ENCODE peak calls at places on chromosomes 11 and 22, in eight cellular contexts. One of them, this sample, is unnamed.

GRCh38 chr11:71977743-71978418 is 20.8 kb upstream of the IL18BP start:
- DNase-seq in GM12865: peak
- DNase-seq in A549: peak
- DNase-seq in dorsolateral prefrontal cortex: no peak
- DNase-seq in fibroblast of lung: peak
- DNase-seq in GM23338: peak
- DNase-seq in fibroblast of mammary gland: peak
- DNase-seq in astrocyte of the cerebellum: peak
- DNase-seq in this sample: no peak

GRCh38 chr11:46640034-46640788 is 22.9 kb downstream of the ATG13 start:
- DNase-seq in GM12865: no peak
- DNase-seq in A549: no peak
- DNase-seq in dorsolateral prefrontal cortex: no peak
- DNase-seq in fibroblast of lung: no peak
- DNase-seq in GM23338: no peak
- DNase-seq in fibroblast of mammary gland: no peak
- DNase-seq in astrocyte of the cerebellum: no peak
- DNase-seq in this sample: no peak

GRCh38 chr11:68311155-68312116 is 955 bp upstream of the LRP5 start:
- DNase-seq in GM12865: no peak
- DNase-seq in A549: no peak
- DNase-seq in dorsolateral prefrontal cortex: no peak
- DNase-seq in fibroblast of lung: no peak
- DNase-seq in GM23338: peak
- DNase-seq in fibroblast of mammary gland: no peak
- DNase-seq in astrocyte of the cerebellum: no peak
- DNase-seq in this sample: no peak

GRCh38 chr11:111360150-111361043 is 18.7 kb downstream of the POU2AF1 start:
- DNase-seq in GM12865: peak
- DNase-seq in A549: no peak
- DNase-seq in dorsolateral prefrontal cortex: no peak
- DNase-seq in fibroblast of lung: no peak
- DNase-seq in GM23338: no peak
- DNase-seq in fibroblast of mammary gland: no peak
- DNase-seq in astrocyte of the cerebellum: no peak
- DNase-seq in this sample: no peak

GRCh38 chr22:36221799-36222751 is 17.3 kb downstream of the APOL2 start:
- DNase-seq in GM12865: peak
- DNase-seq in A549: peak
- DNase-seq in dorsolateral prefrontal cortex: no peak
- DNase-seq in fibroblast of lung: peak
- DNase-seq in GM23338: peak
- DNase-seq in fibroblast of mammary gland: peak
- DNase-seq in astrocyte of the cerebellum: no peak
- DNase-seq in this sample: peak

GRCh38 chr11:129317564-129317963 is 58.1 kb upstream of the BARX2 start:
- DNase-seq in GM12865: no peak
- DNase-seq in A549: no peak
- DNase-seq in dorsolateral prefrontal cortex: no peak
- DNase-seq in fibroblast of lung: no peak
- DNase-seq in GM23338: no peak
- DNase-seq in fibroblast of mammary gland: no peak
- DNase-seq in astrocyte of the cerebellum: no peak
- DNase-seq in this sample: no peak

GRCh38 chr11:117146521-117146920 is 2.4 kb downstream of the PAFAH1B2 start:
- DNase-seq in GM12865: no peak
- DNase-seq in A549: no peak
- DNase-seq in dorsolateral prefrontal cortex: no peak
- DNase-seq in fibroblast of lung: peak
- DNase-seq in GM23338: no peak
- DNase-seq in fibroblast of mammary gland: peak
- DNase-seq in astrocyte of the cerebellum: no peak
- DNase-seq in this sample: no peak

GRCh38 chr11:61694971-61695706 is 14.9 kb downstream of the DAGLA start:
- DNase-seq in GM12865: no peak
- DNase-seq in A549: no peak
- DNase-seq in dorsolateral prefrontal cortex: no peak
- DNase-seq in fibroblast of lung: no peak
- DNase-seq in GM23338: peak
- DNase-seq in fibroblast of mammary gland: no peak
- DNase-seq in astrocyte of the cerebellum: no peak
- DNase-seq in this sample: peak

GRCh38 chr11:72683782-72684200 is 9.6 kb upstream of the PDE2A start:
- DNase-seq in GM12865: peak
- DNase-seq in A549: peak
- DNase-seq in dorsolateral prefrontal cortex: peak
- DNase-seq in fibroblast of lung: peak
- DNase-seq in GM23338: peak
- DNase-seq in fibroblast of mammary gland: peak
- DNase-seq in astrocyte of the cerebellum: no peak
- DNase-seq in this sample: peak

GRCh38 chr11:124725719-124726105 is 14.0 kb upstream of the NRGN start:
- DNase-seq in GM12865: no peak
- DNase-seq in A549: no peak
- DNase-seq in dorsolateral prefrontal cortex: peak
- DNase-seq in fibroblast of lung: peak
- DNase-seq in GM23338: no peak
- DNase-seq in fibroblast of mammary gland: peak
- DNase-seq in astrocyte of the cerebellum: no peak
- DNase-seq in this sample: no peak

GRCh38 chr11:28228196-28228595 is 120.0 kb downstream of the METTL15 start:
- DNase-seq in GM12865: no peak
- DNase-seq in A549: no peak
- DNase-seq in dorsolateral prefrontal cortex: no peak
- DNase-seq in fibroblast of lung: peak
- DNase-seq in GM23338: no peak
- DNase-seq in fibroblast of mammary gland: peak
- DNase-seq in astrocyte of the cerebellum: no peak
- DNase-seq in this sample: no peak

GRCh38 chr11:40921256-40921655 is 538.2 kb downstream of the LRRC4C start:
- DNase-seq in GM12865: no peak
- DNase-seq in A549: no peak
- DNase-seq in dorsolateral prefrontal cortex: no peak
- DNase-seq in fibroblast of lung: no peak
- DNase-seq in GM23338: no peak
- DNase-seq in fibroblast of mammary gland: no peak
- DNase-seq in astrocyte of the cerebellum: no peak
- DNase-seq in this sample: no peak

GRCh38 chr11:81377418-81377817 is 1356.2 kb downstream of the FAM181B start:
- DNase-seq in GM12865: no peak
- DNase-seq in A549: no peak
- DNase-seq in dorsolateral prefrontal cortex: no peak
- DNase-seq in fibroblast of lung: no peak
- DNase-seq in GM23338: peak
- DNase-seq in fibroblast of mammary gland: no peak
- DNase-seq in astrocyte of the cerebellum: no peak
- DNase-seq in this sample: no peak

GRCh38 chr22:40603088-40603605 is 33.4 kb downstream of the MRTFA start:
- DNase-seq in GM12865: no peak
- DNase-seq in A549: peak
- DNase-seq in dorsolateral prefrontal cortex: no peak
- DNase-seq in fibroblast of lung: peak
- DNase-seq in GM23338: no peak
- DNase-seq in fibroblast of mammary gland: peak
- DNase-seq in astrocyte of the cerebellum: peak
- DNase-seq in this sample: no peak

GRCh38 chr11:128152796-128153696 is 434.3 kb downstream of the ETS1 start:
- DNase-seq in GM12865: no peak
- DNase-seq in A549: no peak
- DNase-seq in dorsolateral prefrontal cortex: no peak
- DNase-seq in fibroblast of lung: no peak
- DNase-seq in GM23338: no peak
- DNase-seq in fibroblast of mammary gland: no peak
- DNase-seq in astrocyte of the cerebellum: no peak
- DNase-seq in this sample: no peak

GRCh38 chr11:128148208-128148607 is 439.1 kb downstream of the ETS1 start:
- DNase-seq in GM12865: no peak
- DNase-seq in A549: no peak
- DNase-seq in dorsolateral prefrontal cortex: no peak
- DNase-seq in fibroblast of lung: no peak
- DNase-seq in GM23338: no peak
- DNase-seq in fibroblast of mammary gland: no peak
- DNase-seq in astrocyte of the cerebellum: no peak
- DNase-seq in this sample: no peak

GRCh38 chr11:128151338-128151737 is 436.0 kb downstream of the ETS1 start:
- DNase-seq in GM12865: no peak
- DNase-seq in A549: no peak
- DNase-seq in dorsolateral prefrontal cortex: no peak
- DNase-seq in fibroblast of lung: no peak
- DNase-seq in GM23338: no peak
- DNase-seq in fibroblast of mammary gland: no peak
- DNase-seq in astrocyte of the cerebellum: no peak
- DNase-seq in this sample: no peak

DNA sequence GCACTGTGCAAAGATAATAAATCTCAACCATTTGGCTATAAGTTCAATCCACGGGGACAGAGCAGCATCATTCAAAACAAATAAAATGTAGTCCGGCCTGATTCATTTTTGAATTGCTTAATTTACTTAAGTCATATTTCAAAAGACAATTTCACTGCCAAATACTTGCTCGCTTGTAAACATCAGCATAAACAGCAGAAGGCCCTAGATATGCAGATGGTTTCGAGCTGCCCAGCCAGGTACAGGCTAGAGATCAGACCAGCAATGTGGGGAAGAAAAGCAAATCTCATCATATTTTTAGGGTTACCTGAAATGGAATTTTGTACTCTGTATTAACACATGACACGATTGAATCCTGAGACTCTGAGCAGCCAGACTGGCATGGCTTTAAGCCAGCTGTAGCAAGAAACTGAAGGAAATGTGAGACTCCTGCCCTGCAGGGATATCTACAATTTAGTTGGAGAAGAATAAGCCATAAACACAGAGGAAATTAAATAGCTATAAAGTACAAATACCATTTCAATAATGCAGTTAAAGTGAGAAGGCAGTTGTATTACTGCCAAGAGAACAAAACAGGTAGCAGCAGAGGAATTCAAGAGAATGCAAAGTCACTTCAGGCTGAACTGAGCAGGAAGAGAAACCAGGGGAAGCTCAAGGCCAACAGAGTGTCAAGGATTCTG is 440.3 kb downstream of the ETS1 start:
- DNase-seq in GM12865: no peak
- DNase-seq in A549: no peak
- DNase-seq in dorsolateral prefrontal cortex: no peak
- DNase-seq in fibroblast of lung: peak
- DNase-seq in GM23338: peak
- DNase-seq in fibroblast of mammary gland: peak
- DNase-seq in astrocyte of the cerebellum: no peak
- DNase-seq in this sample: no peak
- TF ChIP-seq CTCF in GM12865: no peak
- TF ChIP-seq CTCF in A549: no peak
- TF ChIP-seq CTCF in dorsolateral prefrontal cortex: no peak
- TF ChIP-seq CTCF in fibroblast of lung: no peak
- TF ChIP-seq CTCF in GM23338: no peak
- TF ChIP-seq CTCF in fibroblast of mammary gland: no peak
- TF ChIP-seq CTCF in astrocyte of the cerebellum: no peak
- TF ChIP-seq CTCF in this sample: no peak

DNA sequence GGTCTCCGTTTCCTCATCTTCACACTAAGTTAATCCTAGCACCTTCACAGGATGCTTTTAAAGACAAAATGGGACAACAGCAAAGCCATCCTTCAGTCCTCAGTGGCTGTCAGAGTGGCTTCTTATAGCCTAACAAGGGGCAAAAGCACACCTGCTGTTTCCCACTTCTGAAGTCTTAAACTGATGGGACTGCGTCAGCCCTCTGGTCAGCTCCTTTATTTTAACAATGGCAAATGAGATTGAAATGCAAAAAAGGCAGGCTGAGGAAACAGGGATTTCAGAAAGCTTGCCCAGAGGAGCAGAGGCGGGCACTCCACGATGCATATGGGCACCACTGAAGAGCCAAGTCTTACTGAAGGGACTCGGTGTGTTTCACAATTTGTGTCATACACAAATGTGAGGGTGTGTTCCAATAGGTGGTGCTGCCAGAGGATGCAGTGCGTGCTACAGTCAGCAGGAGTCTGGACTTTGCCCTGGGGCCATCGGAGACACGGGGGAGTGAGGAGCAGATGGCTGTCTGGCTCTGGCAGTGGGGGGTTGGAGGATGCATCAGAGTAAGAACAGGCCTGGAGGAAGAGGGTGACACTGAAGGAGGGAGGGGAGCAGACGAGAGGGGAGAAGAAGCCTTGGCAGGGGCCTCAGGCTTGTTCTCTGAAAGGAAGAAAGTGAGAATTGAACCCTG is 47.3 kb downstream of the TENM4 start:
- DNase-seq in GM12865: no peak
- DNase-seq in A549: peak
- DNase-seq in dorsolateral prefrontal cortex: no peak
- DNase-seq in fibroblast of lung: no peak
- DNase-seq in GM23338: peak
- DNase-seq in fibroblast of mammary gland: no peak
- DNase-seq in astrocyte of the cerebellum: no peak
- DNase-seq in this sample: peak
- TF ChIP-seq CTCF in GM12865: no peak
- TF ChIP-seq CTCF in A549: no peak
- TF ChIP-seq CTCF in dorsolateral prefrontal cortex: no peak
- TF ChIP-seq CTCF in fibroblast of lung: no peak
- TF ChIP-seq CTCF in GM23338: peak
- TF ChIP-seq CTCF in fibroblast of mammary gland: no peak
- TF ChIP-seq CTCF in astrocyte of the cerebellum: no peak
- TF ChIP-seq CTCF in this sample: peak

GRCh38 chr22:23716811-23717801 is 26.3 kb downstream of the RGL4 start:
- DNase-seq in GM12865: peak
- DNase-seq in A549: peak
- DNase-seq in dorsolateral prefrontal cortex: peak
- DNase-seq in fibroblast of lung: peak
- DNase-seq in GM23338: peak
- DNase-seq in fibroblast of mammary gland: peak
- DNase-seq in astrocyte of the cerebellum: peak
- DNase-seq in this sample: peak
- TF ChIP-seq CTCF in GM12865: no peak
- TF ChIP-seq CTCF in A549: no peak
- TF ChIP-seq CTCF in dorsolateral prefrontal cortex: no peak
- TF ChIP-seq CTCF in fibroblast of lung: no peak
- TF ChIP-seq CTCF in GM23338: no peak
- TF ChIP-seq CTCF in fibroblast of mammary gland: no peak
- TF ChIP-seq CTCF in astrocyte of the cerebellum: no peak
- TF ChIP-seq CTCF in this sample: no peak

GRCh38 chr22:20012741-20013331 is 3.8 kb downstream of the ARVCF start:
- DNase-seq in GM12865: no peak
- DNase-seq in A549: no peak
- DNase-seq in dorsolateral prefrontal cortex: no peak
- DNase-seq in fibroblast of lung: no peak
- DNase-seq in GM23338: no peak
- DNase-seq in fibroblast of mammary gland: no peak
- DNase-seq in astrocyte of the cerebellum: no peak
- DNase-seq in this sample: no peak

GRCh38 chr22:20013382-20013871 is 3.2 kb downstream of the ARVCF start:
- DNase-seq in GM12865: peak
- DNase-seq in A549: peak
- DNase-seq in dorsolateral prefrontal cortex: peak
- DNase-seq in fibroblast of lung: peak
- DNase-seq in GM23338: peak
- DNase-seq in fibroblast of mammary gland: peak
- DNase-seq in astrocyte of the cerebellum: no peak
- DNase-seq in this sample: peak

GRCh38 chr22:20015971-20016733 is 471 bp downstream of the ARVCF start:
- DNase-seq in GM12865: no peak
- DNase-seq in A549: peak
- DNase-seq in dorsolateral prefrontal cortex: no peak
- DNase-seq in fibroblast of lung: no peak
- DNase-seq in GM23338: peak
- DNase-seq in fibroblast of mammary gland: no peak
- DNase-seq in astrocyte of the cerebellum: no peak
- DNase-seq in this sample: peak

GRCh38 chr22:20015187-20015625 is 1.4 kb downstream of the ARVCF start:
- DNase-seq in GM12865: no peak
- DNase-seq in A549: no peak
- DNase-seq in dorsolateral prefrontal cortex: no peak
- DNase-seq in fibroblast of lung: no peak
- DNase-seq in GM23338: no peak
- DNase-seq in fibroblast of mammary gland: no peak
- DNase-seq in astrocyte of the cerebellum: no peak
- DNase-seq in this sample: no peak

GRCh38 chr22:20014526-20015186 is 2.0 kb downstream of the ARVCF start:
- DNase-seq in GM12865: no peak
- DNase-seq in A549: no peak
- DNase-seq in dorsolateral prefrontal cortex: no peak
- DNase-seq in fibroblast of lung: no peak
- DNase-seq in GM23338: no peak
- DNase-seq in fibroblast of mammary gland: no peak
- DNase-seq in astrocyte of the cerebellum: no peak
- DNase-seq in this sample: no peak
- TF ChIP-seq CTCF in GM12865: no peak
- TF ChIP-seq CTCF in A549: no peak
- TF ChIP-seq CTCF in dorsolateral prefrontal cortex: no peak
- TF ChIP-seq CTCF in fibroblast of lung: no peak
- TF ChIP-seq CTCF in GM23338: no peak
- TF ChIP-seq CTCF in fibroblast of mammary gland: no peak
- TF ChIP-seq CTCF in astrocyte of the cerebellum: no peak
- TF ChIP-seq CTCF in this sample: no peak